ENCODE peak calls at places on chromosome 2, in eight cellular contexts. N, D, H, S, R, V, T and M are unnamed samples.

GRCh38 chr2:140504596-140504995 is 1626.2 kb downstream of the LRP1B start:
- DNase-seq in N (no peak), D (no peak), H (no peak), S (no peak), R (no peak), V (no peak), T (no peak), M (no peak)

GRCh38 chr2:63834401-63834800 is 7.3 kb upstream of the UGP2 start:
- DNase-seq in N (no peak), D (no peak), H (no peak), S (no peak), R (no peak), V (no peak), T (no peak), M (no peak)

GRCh38 chr2:102664439-102665042 is 45.2 kb downstream of the SLC9A2 start:
- DNase-seq in N (peak; percentile 6), D (no peak), H (no peak), S (peak; percentile 61), R (no peak), V (peak; percentile 21), T (peak; percentile 87), M (peak; percentile 2)

GRCh38 chr2:73963385-73964120 is 21.2 kb upstream of the TET3 start:
- DNase-seq in N (no peak), D (no peak), H (no peak), S (no peak), R (no peak), V (peak; percentile 12), T (no peak), M (no peak)

GRCh38 chr2:18957909-18958308 is 368.5 kb upstream of the NT5C1B start:
- DNase-seq in N (peak; percentile 72), D (no peak), H (no peak), S (no peak), R (no peak), V (no peak), T (no peak), M (no peak)

GRCh38 chr2:173191601-173192000 is 116.0 kb downstream of the MAP3K20 start:
- DNase-seq in N (peak; percentile 55), D (no peak), H (no peak), S (no peak), R (no peak), V (no peak), T (no peak), M (no peak)

GRCh38 chr2:44614940-44615339 is 253.2 kb downstream of the CAMKMT start:
- DNase-seq in N (no peak), D (no peak), H (no peak), S (no peak), R (no peak), V (no peak), T (no peak), M (no peak)

GRCh38 chr2:28601612-28602011 is 105.8 kb downstream of the PLB1 start:
- DNase-seq in N (no peak), D (peak; percentile 64), H (no peak), S (no peak), R (no peak), V (no peak), T (no peak), M (no peak)

GRCh38 chr2:234027646-234028045 is 22.9 kb upstream of the SPP2 start:
- DNase-seq in N (no peak), D (no peak), H (no peak), S (no peak), R (no peak), V (no peak), T (no peak), M (no peak)

GRCh38 chr2:168974370-168974769 is 56.8 kb downstream of the ABCB11 start:
- DNase-seq in N (no peak), D (no peak), H (no peak), S (no peak), R (no peak), V (no peak), T (no peak), M (no peak)

GRCh38 chr2:37168217-37168981 is 11.6 kb upstream of the EIF2AK2 start:
- DNase-seq in N (peak; percentile 55), D (no peak), H (peak; percentile 55), S (peak; percentile 17), R (no peak), V (peak; percentile 63), T (peak; percentile 42), M (no peak)

GRCh38 chr2:1546023-1546591 is 132.8 kb downstream of the TPO start:
- DNase-seq in N (peak; percentile 63), D (no peak), H (peak; percentile 61), S (peak; percentile 33), R (no peak), V (peak; percentile 69), T (peak; percentile 23), M (no peak)

GRCh38 chr2:73176205-73176880 is 26.0 kb upstream of the NOTO start:
- DNase-seq in N (no peak), D (no peak), H (peak; percentile 76), S (peak; percentile 21), R (no peak), V (peak; percentile 41), T (no peak), M (no peak)

GRCh38 chr2:238166391-238167343 is 7.9 kb downstream of the ERFE start:
- DNase-seq in N (no peak), D (no peak), H (no peak), S (no peak), R (peak; percentile 25), V (no peak), T (no peak), M (no peak)

DNA sequence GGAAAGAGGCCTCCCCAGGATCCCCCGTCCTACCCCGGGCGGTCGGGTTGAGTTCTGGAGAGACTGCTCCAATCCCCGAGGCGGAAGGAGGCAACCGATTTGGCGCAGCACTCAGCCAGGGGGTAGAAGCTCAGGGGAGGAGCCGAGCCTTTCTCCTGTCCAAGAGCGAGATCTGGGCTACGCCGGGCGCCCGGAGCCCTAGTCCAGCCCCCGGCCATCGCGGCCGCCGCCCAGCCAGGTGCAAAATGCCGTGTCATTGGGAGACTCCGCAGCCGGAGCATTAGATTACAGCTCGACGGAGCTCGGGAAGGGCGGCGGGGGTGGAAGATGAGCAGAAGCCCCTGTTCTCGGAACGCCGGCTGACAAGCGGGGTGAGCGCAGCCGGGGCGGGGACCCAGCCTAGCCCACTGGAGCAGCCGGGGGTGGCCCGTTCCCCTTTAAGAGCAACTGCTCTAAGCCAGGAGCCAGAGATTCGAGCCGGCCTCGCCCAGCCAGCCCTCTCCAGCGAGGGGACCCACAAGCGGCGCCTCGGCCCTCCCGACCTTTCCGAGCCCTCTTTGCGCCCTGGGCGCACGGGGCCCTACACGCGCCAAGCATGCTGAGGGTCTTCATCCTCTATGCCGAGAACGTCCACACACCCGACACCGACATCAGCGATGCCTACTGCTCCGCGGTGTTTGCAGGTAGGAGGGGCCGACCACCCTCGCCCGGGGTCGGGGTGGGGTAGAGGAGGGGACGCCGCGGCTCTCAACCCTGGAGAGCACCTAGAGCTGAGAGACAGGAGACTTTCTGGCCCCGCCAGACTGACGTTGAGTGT is at the start of gene DYSF:
- DNase-seq in N (peak; percentile 17), D (peak; percentile 77), H (no peak), S (peak; percentile 20), R (peak; percentile 85), V (peak; percentile 55), T (no peak), M (no peak)
- H3K4me3 ChIP-seq in N (peak within 1 kb of the TSS; percentile 34), D (peak within 1 kb of the TSS; percentile 58), H (peak within 1 kb of the TSS; percentile 4), S (peak within 1 kb of the TSS; percentile 34), R (peak within 1 kb of the TSS; percentile 72), V (peak within 1 kb of the TSS; percentile 46), T (no peak within 1 kb of the TSS), M (peak within 1 kb of the TSS; percentile 22)

GRCh38 chr2:217837001-217837491 is 165.7 kb downstream of the TNS1 start:
- DNase-seq in N (no peak), D (peak; percentile 86), H (no peak), S (peak; percentile 71), R (peak; percentile 91), V (peak; percentile 87), T (peak; percentile 42), M (no peak)
- TF ChIP-seq CTCF in N (no peak), D (no peak), H (peak; percentile 14), S (peak; percentile 17), R (peak; percentile 17), V (peak; percentile 27), T (peak; percentile 59), M (peak; percentile 25)

DNA sequence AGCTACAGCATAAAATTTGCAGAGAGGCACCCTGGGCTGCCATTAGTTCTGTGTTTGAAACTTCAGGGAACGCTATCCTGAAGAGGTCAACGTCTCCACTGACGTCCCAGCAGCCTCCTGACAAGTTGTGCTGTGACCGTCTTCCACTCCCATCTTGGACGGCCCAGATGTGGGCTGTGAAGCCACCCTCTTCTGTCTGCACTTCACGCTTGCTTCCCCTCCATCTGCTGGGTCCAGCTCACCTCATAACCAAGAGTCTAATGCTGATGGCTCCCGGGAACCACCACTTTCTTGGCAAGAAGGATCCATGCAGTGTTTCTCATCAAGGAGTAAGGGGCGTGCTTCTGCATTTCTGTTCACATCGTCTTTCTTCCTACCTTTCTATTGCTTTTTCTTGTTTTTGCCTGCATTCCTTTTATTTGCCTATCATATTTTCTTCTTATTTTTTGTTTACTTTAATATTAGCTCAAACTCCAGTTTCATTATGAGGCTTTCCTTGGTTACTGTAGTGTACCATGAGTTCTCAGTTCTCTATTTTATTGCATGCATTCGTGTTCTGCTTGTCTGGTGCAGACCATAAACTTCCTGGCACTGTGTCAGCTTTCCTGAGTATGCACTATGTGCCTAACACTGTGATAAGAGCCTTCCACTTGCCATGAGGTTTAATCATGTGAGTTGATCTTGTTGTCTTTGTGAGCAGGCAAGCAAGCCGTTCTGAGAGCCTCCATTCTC is 631.8 kb upstream of the RAB6C start:
- DNase-seq in N (no peak), D (no peak), H (no peak), S (peak; percentile 11), R (no peak), V (no peak), T (no peak), M (no peak)
- H3K4me3 ChIP-seq in N (no peak overlapping the region), D (no peak overlapping the region), H (no peak overlapping the region), S (no peak overlapping the region), R (no peak overlapping the region), V (no peak overlapping the region), T (no peak overlapping the region), M (no peak overlapping the region)

GRCh38 chr2:43224571-43225092 is 1.8 kb downstream of the ZFP36L2 start:
- DNase-seq in N (peak; percentile 17), D (peak; percentile 67), H (no peak), S (no peak), R (no peak), V (peak; percentile 64), T (no peak), M (no peak)

GRCh38 chr2:43222472-43223146 is 3.8 kb downstream of the ZFP36L2 start:
- DNase-seq in N (peak; percentile 41), D (peak; percentile 12), H (no peak), S (no peak), R (no peak), V (peak; percentile 56), T (no peak), M (no peak)

GRCh38 chr2:43225093-43225787 is 1.2 kb downstream of the ZFP36L2 start:
- DNase-seq in N (peak; percentile 64), D (peak; percentile 75), H (peak; percentile 51), S (peak; percentile 65), R (no peak), V (peak; percentile 83), T (no peak), M (no peak)

GRCh38 chr2:43223412-43224040 is 2.9 kb downstream of the ZFP36L2 start:
- DNase-seq in N (peak; percentile 57), D (peak; percentile 28), H (no peak), S (no peak), R (no peak), V (peak; percentile 57), T (no peak), M (no peak)

DNA sequence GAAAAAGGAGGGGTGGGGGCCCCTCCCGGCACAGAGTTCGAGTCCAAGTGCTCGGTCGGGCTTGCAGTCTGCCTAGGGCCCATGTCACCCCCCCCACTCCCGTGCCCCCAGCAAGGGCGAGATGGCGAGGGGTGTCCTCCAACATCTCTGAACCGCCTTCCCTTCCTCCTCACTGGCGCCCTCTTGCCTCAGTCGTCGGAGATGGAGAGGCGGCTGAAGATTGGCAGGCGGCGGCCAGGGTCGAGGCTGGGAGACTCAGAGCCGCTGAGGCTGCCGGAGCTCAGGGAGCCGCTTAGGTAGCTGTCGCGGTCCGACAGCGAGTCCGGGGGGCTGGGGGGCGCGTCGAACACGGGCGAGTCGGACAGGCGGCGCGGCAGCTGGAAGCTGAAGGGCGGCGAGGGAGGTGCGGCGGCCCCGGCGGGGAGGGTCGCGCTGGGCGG is 2.3 kb downstream of the ZFP36L2 start:
- DNase-seq in N (peak; percentile 72), D (peak; percentile 78), H (peak; percentile 50), S (peak; percentile 77), R (peak; percentile 74), V (peak; percentile 87), T (no peak), M (no peak)
- TF ChIP-seq CTCF in N (peak; percentile 48), D (peak; percentile 36), H (peak; percentile 47), S (peak; percentile 36), R (peak; percentile 34), V (peak; percentile 45), T (peak; percentile 47), M (peak; percentile 19)